ENCODE peak calls at places on chromosomes 16 and 17, in eight cellular contexts. N is MM.1S; I is A549; W is fibroblast of lung; Z is cardiac muscle cell; C is naive thymus-derived CD4-positive, alpha-beta T cell; Y is psoas muscle; R is left lung. Q is an unnamed sample. For H3K4me1, the result is how much of the 10 kb centered on the place peaks cover.

GRCh38 chr17:17508019-17508535 is 11.9 kb upstream of the RASD1 start:
- DNase-seq in N (no peak), I (no peak), W (no peak), Z (no peak), C (no peak), Y (peak), R (no peak), Q (no peak)

GRCh38 chr16:83990492-83990891 is 22.4 kb downstream of the NECAB2 start:
- DNase-seq in N (no peak), I (no peak), W (no peak), Z (no peak), C (no peak), Y (no peak), R (no peak), Q (no peak)

GRCh38 chr16:80824623-80825364 is 20.4 kb upstream of the CDYL2 start:
- DNase-seq in N (peak), I (peak), W (peak), Z (peak), C (no peak), Y (no peak), R (no peak), Q (peak)

GRCh38 chr17:63706346-63707102 is 6.6 kb upstream of the LIMD2 start:
- DNase-seq in N (no peak), I (no peak), W (no peak), Z (no peak), C (no peak), Y (no peak), R (no peak), Q (no peak)

GRCh38 chr16:73062640-73063283 is 14.8 kb upstream of the ZFHX3 start:
- DNase-seq in N (no peak), I (no peak), W (peak), Z (no peak), C (no peak), Y (no peak), R (no peak), Q (no peak)

GRCh38 chr17:10729334-10730193 is at the start of gene TMEM220:
- DNase-seq in N (peak), I (peak), W (peak), Z (peak), C (peak), Y (peak), R (peak), Q (peak)

GRCh38 chr17:28372203-28372944 is 880 bp downstream of the SARM1 start:
- DNase-seq in N (no peak), I (no peak), W (peak), Z (no peak), C (no peak), Y (no peak), R (no peak), Q (no peak)

GRCh38 chr16:84391151-84391873 is 23.0 kb downstream of the ATP2C2 start:
- DNase-seq in N (no peak), I (no peak), W (peak), Z (no peak), C (no peak), Y (no peak), R (no peak), Q (no peak)

GRCh38 chr16:48194828-48195566 is 39.2 kb upstream of the ABCC12 start:
- DNase-seq in N (no peak), I (peak), W (peak), Z (no peak), C (no peak), Y (no peak), R (no peak), Q (no peak)

GRCh38 chr16:22093952-22094351 is 1.6 kb downstream of the VWA3A start:
- DNase-seq in N (no peak), I (no peak), W (no peak), Z (no peak), C (no peak), Y (no peak), R (no peak), Q (no peak)

GRCh38 chr17:51398647-51399046 is 138.3 kb downstream of the UTP18 start:
- DNase-seq in N (no peak), I (no peak), W (no peak), Z (no peak), C (no peak), Y (no peak), R (no peak), Q (no peak)
- H3K4me3 ChIP-seq in N (no peak), I (no peak), W (no peak), Z (no peak), C (no peak), Y (no peak), R (no peak), Q (no peak)

GRCh38 chr17:19299214-19299747 is 62.1 kb downstream of the EPN2 start:
- DNase-seq in N (no peak), I (no peak), W (no peak), Z (no peak), C (no peak), Y (no peak), R (no peak), Q (no peak)

GRCh38 chr17:19298561-19299213 is 61.5 kb downstream of the EPN2 start:
- DNase-seq in N (no peak), I (no peak), W (no peak), Z (no peak), C (no peak), Y (no peak), R (no peak), Q (no peak)

GRCh38 chr17:19301274-19301946 is 61.1 kb downstream of the B9D1 start:
- DNase-seq in N (no peak), I (no peak), W (no peak), Z (no peak), C (no peak), Y (no peak), R (peak), Q (no peak)

GRCh38 chr17:19301973-19302372 is 60.5 kb downstream of the B9D1 start:
- DNase-seq in N (no peak), I (no peak), W (no peak), Z (no peak), C (no peak), Y (no peak), R (no peak), Q (no peak)

DNA sequence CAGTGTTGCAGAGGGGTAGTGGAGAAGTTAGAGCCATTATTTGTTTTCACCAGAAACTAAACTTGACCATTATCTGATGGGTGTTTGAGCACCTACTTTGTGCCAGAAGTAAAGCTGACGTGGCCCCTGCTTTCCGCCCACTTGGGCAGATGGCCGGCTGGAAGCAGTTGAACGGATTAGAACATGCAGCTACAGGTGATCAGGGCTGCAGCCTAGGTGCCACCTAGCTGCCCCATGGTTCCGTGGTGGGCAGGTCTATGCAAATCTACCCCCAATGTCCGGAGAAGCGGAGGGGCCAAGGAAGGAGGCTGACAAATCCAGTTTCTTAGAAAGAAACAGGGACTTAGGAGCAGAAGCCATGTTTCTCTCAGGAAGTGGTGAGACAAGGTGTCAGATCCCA is 62.7 kb downstream of the B9D1 start:
- DNase-seq in N (no peak), I (no peak), W (no peak), Z (no peak), C (no peak), Y (no peak), R (no peak), Q (no peak)
- H3K27ac ChIP-seq in N (no peak), I (no peak), W (no peak), Z (no peak), C (no peak), Y (no peak), R (no peak), Q (no peak)

DNA sequence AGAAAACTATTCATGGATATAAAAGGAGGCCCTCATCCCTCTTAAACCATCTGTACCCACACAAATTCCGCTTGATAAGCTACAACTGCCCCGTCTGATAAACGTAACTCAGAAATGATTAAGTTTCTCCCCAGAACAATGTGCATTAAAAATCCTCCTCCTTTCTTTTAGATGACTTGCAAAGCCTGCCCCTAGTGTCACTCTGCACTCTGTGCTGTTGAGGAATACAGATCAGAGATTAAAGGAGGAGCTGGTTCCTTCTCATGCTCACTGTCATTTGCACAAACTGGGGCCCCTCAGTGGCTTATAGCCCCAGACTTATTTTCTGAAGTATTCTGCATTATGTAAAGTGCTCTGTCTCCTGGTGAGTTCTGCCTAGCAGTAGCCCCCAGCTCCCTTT is 33.3 kb downstream of the CDRT15 start:
- DNase-seq in N (no peak), I (no peak), W (peak), Z (no peak), C (peak), Y (no peak), R (no peak), Q (no peak)
- H3K4me1 ChIP-seq in N (under half), I (under half), W (under half), Z (under half), C (half or more), Y (under half), R (under half), Q (half or more)

GRCh38 chr17:67492824-67493490 is 115.9 kb downstream of the PITPNC1 start:
- DNase-seq in N (no peak), I (no peak), W (no peak), Z (no peak), C (no peak), Y (no peak), R (no peak), Q (no peak)

GRCh38 chr17:67492251-67492740 is 115.2 kb downstream of the PITPNC1 start:
- DNase-seq in N (no peak), I (no peak), W (no peak), Z (no peak), C (no peak), Y (no peak), R (no peak), Q (no peak)

GRCh38 chr17:67490471-67490870 is 113.4 kb downstream of the PITPNC1 start:
- DNase-seq in N (no peak), I (no peak), W (no peak), Z (no peak), C (no peak), Y (no peak), R (no peak), Q (no peak)

GRCh38 chr17:67491678-67492019 is 114.6 kb downstream of the PITPNC1 start:
- DNase-seq in N (no peak), I (no peak), W (no peak), Z (no peak), C (no peak), Y (no peak), R (no peak), Q (no peak)

DNA sequence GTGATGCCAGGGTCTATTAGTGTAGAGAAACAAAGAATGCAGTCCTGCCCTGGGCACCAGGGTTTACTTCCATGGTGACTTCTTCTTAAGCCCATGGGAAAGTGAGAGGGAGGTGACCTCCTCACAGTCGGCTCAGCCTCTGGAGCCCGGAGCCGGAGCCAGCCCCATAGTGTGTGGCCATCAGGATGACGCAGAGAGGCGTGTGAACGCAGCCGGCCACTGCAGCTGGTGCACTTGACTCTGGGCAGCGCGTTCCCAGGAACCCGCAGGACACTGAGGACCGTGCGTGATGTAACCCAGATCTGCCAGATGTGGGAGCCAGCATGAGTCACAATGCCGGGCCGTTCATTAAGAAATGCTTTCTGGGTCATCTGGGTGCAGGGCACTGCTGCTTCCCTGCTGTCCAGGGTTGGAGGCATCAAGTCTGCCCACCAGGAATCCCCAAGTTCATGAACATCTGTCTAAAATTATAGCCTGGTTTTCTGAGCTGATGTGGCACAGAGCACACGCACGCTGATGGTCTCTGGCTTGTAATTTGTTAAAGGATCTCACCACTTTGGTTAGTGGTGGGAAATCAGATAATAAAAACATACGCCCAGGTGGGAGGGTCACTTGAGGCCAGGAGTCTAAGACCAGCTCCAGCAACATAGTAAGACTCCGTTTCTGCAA is 114.1 kb downstream of the PITPNC1 start:
- DNase-seq in N (no peak), I (peak), W (peak), Z (no peak), C (no peak), Y (peak), R (peak), Q (no peak)
- H3K4me3 ChIP-seq in N (no peak), I (peak), W (peak), Z (no peak), C (no peak), Y (peak), R (no peak), Q (no peak)

DNA sequence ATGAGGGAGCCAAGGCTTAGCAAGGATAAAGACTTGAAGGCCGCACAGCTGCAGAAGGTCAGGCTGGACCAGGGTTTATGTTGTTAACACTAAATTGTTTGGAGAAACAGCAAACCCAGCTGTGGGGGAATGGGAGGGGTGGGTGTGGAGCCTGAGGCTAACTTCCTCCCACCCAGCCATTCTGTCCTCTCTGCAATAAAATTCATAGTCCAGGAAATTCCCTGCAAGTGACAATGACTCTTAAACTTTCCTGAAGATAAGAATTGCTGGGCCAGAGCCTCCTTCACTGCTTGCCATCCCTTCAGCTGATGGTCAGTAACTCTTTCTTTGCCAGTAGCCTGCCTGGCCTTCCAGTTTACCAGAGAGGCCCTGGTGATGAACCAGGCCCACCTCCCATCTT is 19.4 kb upstream of the ATP5MC1 start:
- DNase-seq in N (no peak), I (no peak), W (peak), Z (no peak), C (no peak), Y (no peak), R (no peak), Q (no peak)
- H3K27ac ChIP-seq in N (no peak), I (peak), W (no peak), Z (no peak), C (no peak), Y (peak), R (no peak), Q (no peak)

GRCh38 chr17:1208966-1209365 is 29.2 kb upstream of the ABR start:
- DNase-seq in N (no peak), I (no peak), W (no peak), Z (no peak), C (no peak), Y (no peak), R (no peak), Q (no peak)
- H3K4me1 ChIP-seq in N (under half), I (under half), W (under half), Z (under half), C (under half), Y (under half), R (under half), Q (under half)

DNA sequence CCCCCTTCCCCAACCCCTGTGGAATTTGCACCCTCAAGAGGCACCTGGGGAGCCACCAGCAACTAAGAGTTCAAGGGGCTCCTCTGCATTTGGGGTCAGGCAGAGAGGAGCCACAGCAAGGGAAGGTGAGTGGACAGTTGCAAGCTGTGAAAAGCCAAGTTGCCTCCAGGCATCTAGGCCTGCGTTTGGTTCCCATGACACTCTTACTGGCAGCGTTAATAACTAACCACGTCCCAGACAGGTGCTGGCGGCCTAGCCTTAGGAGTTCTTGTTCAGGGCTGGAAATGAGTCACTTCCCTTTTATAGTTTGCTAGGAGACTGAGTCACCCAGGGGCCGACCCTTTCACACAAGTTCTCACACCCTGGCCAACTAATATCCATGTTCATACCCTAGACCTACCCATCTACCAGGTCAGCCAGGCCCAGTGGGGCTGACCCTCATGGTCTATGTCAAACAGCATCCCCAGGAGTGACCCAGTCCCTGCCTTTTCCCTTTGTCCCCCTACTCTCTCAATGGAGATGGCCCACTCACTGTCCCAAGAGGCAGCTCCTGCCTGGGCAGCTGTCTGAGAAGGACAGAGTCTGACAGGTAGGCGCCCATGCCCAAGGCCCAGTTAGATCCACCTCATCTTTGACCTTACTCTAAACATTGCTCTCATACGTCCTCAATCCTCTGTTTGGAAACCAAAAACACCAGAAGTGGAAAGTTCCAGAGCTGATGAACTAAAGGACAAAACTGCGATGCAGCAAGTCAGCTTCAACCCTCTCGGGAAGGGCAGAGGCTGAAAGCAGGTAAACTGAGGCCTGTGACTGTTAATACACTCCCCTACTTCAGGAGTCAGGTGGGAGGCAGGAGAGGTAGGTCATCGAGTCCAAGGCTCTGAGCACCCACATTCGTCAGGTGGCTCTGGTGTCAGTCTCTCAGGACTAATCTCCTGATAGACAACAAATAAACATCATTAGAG is 300.6 kb downstream of the SOX9 start:
- DNase-seq in N (peak), I (peak), W (peak), Z (no peak), C (no peak), Y (peak), R (peak), Q (no peak)
- H3K4me3 ChIP-seq in N (peak), I (peak), W (no peak), Z (no peak), C (no peak), Y (no peak), R (no peak), Q (no peak)

Q was measured in effector memory CD4-positive, alpha-beta T cell.